ENCODE peak calls at places on chromosome 3, in five cellular contexts. J is activated naive CD8-positive, alpha-beta T cell treated with anti-CD3 and anti-CD28 coated beads, Interleukin-2, amount 10 ng/mL, durations not matched to agents 7 days and 5 days; T is activated T-helper 17 cell treated with anti-CD3 and anti-CD28 coated beads, Interleukin-2, amount 50 U/mL, for 72 hours; G is pancreas; Q is left colon. E is an unnamed sample.

GRCh38 chr3:120349819-120350125 is 618 bp upstream of the LRRC58 start:
- ATAC-seq in Q (peak; percentile 1), G (peak; percentile 15), J (no peak), T (no peak), E (no peak)

GRCh38 chr3:125959317-125960065 is 9.5 kb upstream of the ROPN1B start:
- ATAC-seq in Q (no peak), G (no peak), T (no peak), J (no peak), E (no peak)

GRCh38 chr3:187079090-187080022 is 59.9 kb downstream of the RPL39L start:
- ATAC-seq in G (no peak), T (no peak), Q (no peak), J (no peak), E (no peak)

GRCh38 chr3:33792167-33792892 is 6.1 kb upstream of the PDCD6IP start:
- ATAC-seq in T (no peak), G (no peak), Q (no peak), J (no peak), E (no peak)

GRCh38 chr3:24487325-24488242 is 7.1 kb downstream of the THRB start:
- ATAC-seq in J (no peak), G (no peak), T (no peak), Q (no peak), E (no peak)

GRCh38 chr3:105832618-105833017 is 36.2 kb downstream of the CBLB start:
- ATAC-seq in J (peak; percentile 58), Q (no peak), T (peak; percentile 55), G (no peak), E (peak; percentile 27)

GRCh38 chr3:181941250-181941649 is 229.5 kb downstream of the SOX2 start:
- ATAC-seq in T (no peak), J (no peak), G (no peak), Q (no peak), E (no peak)

GRCh38 chr3:21392521-21392920 is 358.5 kb downstream of the ZNF385D start:
- ATAC-seq in J (no peak), T (no peak), Q (no peak), G (no peak), E (no peak)

GRCh38 chr3:107987036-107987557 is 103.7 kb downstream of the CD47 start:
- ATAC-seq in J (no peak), Q (peak; percentile 69), G (peak; percentile 90), T (no peak), E (no peak)

E was measured in activated CD4-positive, CD25-positive, alpha-beta regulatory T cell treated with anti-CD3 and anti-CD28 coated beads, Interleukin-2, amount 50 U/mL, for 24 hours.